ENCODE peak calls at places on chromosomes 13 and 19, in seven cellular contexts. N is osteocyte, Y is prostate gland, I is heart left ventricle, U is tibial artery, R is thoracic aorta, V is RWPE1. K is an unnamed sample.

GRCh38 chr19:15252398-15253018 is 20.3 kb upstream of the EPHX3 start:
- DNase-seq in V (no peak), Y (no peak), I (no peak), U (peak), R (no peak), N (no peak), K (no peak)

GRCh38 chr13:44843403-44843802 is 145.9 kb downstream of the NUFIP1 start:
- DNase-seq in R (no peak), Y (no peak), I (no peak), V (no peak), U (no peak), N (no peak), K (no peak)

GRCh38 chr19:44857837-44858236 is 11.7 kb downstream of the NECTIN2 start:
- DNase-seq in V (no peak), N (no peak), I (peak), U (no peak), Y (no peak), R (no peak), K (no peak)

GRCh38 chr13:41700790-41701310 is 243.5 kb downstream of the RGCC start:
- DNase-seq in I (no peak), V (peak), U (no peak), R (no peak), Y (peak), N (no peak), K (no peak)

GRCh38 chr19:41871573-41872383 is 5.3 kb upstream of the CD79A start:
- DNase-seq in V (no peak), N (no peak), R (no peak), I (no peak), Y (no peak), U (no peak), K (no peak)

GRCh38 chr19:38665950-38666661 is 18.7 kb downstream of the ACTN4 start:
- DNase-seq in I (peak), Y (peak), V (no peak), R (no peak), U (peak), N (no peak), K (no peak)

GRCh38 chr13:36718686-36719085 is 44.9 kb downstream of the SERTM1 start:
- DNase-seq in I (no peak), U (no peak), Y (no peak), N (no peak), R (no peak), V (no peak), K (no peak)

GRCh38 chr19:55345818-55346724 is 6.4 kb downstream of the KMT5C start:
- DNase-seq in Y (no peak), N (no peak), R (no peak), U (no peak), I (peak), V (no peak), K (no peak)

GRCh38 chr13:96428904-96429303 is 339.0 kb downstream of the HS6ST3 start:
- DNase-seq in U (no peak), N (no peak), Y (no peak), R (no peak), V (no peak), I (no peak), K (no peak)

GRCh38 chr19:47695533-47696262 is 17.5 kb upstream of the EHD2 start:
- DNase-seq in U (no peak), I (peak), V (no peak), R (no peak), N (no peak), Y (no peak), K (no peak)

GRCh38 chr13:107351305-107351704 is 783.4 kb upstream of the ARGLU1 start:
- DNase-seq in I (no peak), Y (no peak), V (no peak), U (no peak), R (no peak), N (no peak), K (no peak)

GRCh38 chr19:54463531-54464043 is at the start of gene LENG9:
- DNase-seq in N (peak), R (peak), U (peak), V (peak), Y (peak), I (peak), K (peak)

GRCh38 chr19:56315076-56315828 is 613 bp upstream of the ZSCAN5A start:
- DNase-seq in Y (peak), V (peak), N (peak), R (peak), U (peak), I (peak), K (no peak)

GRCh38 chr19:13817018-13817614 is 21.9 kb downstream of the ZSWIM4 start:
- DNase-seq in I (no peak), R (no peak), N (no peak), V (no peak), U (no peak), Y (peak), K (peak)

GRCh38 chr19:52229524-52229923 is 39.7 kb downstream of the PPP2R1A start:
- DNase-seq in U (no peak), N (no peak), V (no peak), I (no peak), R (no peak), Y (no peak), K (no peak)

GRCh38 chr13:99481357-99481756 is 19.9 kb upstream of the TM9SF2 start:
- DNase-seq in V (no peak), I (no peak), Y (peak), U (no peak), N (no peak), R (no peak), K (no peak)

GRCh38 chr19:46661735-46662592 is 982 bp upstream of the DACT3 start:
- DNase-seq in N (peak), U (peak), V (peak), R (no peak), Y (peak), I (peak), K (no peak)

GRCh38 chr13:38670627-38671026 is 16.2 kb upstream of the FREM2 start:
- DNase-seq in R (no peak), V (no peak), Y (no peak), U (no peak), N (no peak), I (no peak), K (no peak)

GRCh38 chr19:41595890-41596280 is 19.9 kb downstream of the CEACAM21 start:
- DNase-seq in V (no peak), U (no peak), I (no peak), N (peak), R (no peak), Y (no peak), K (no peak)

GRCh38 chr13:43153436-43154082 is 130.2 kb downstream of the DNAJC15 start:
- DNase-seq in V (peak), I (no peak), U (no peak), R (no peak), N (no peak), Y (no peak), K (no peak)

GRCh38 chr19:2164020-2164988 is 571 bp downstream of the DOT1L start:
- DNase-seq in I (peak), V (peak), N (no peak), R (no peak), Y (no peak), U (no peak), K (no peak)

GRCh38 chr13:75383064-75383715 is 98.8 kb downstream of the TBC1D4 start:
- DNase-seq in Y (no peak), N (no peak), R (no peak), V (no peak), U (no peak), I (no peak), K (no peak)

GRCh38 chr13:96020155-96020575 is 33.0 kb downstream of the UGGT2 start:
- DNase-seq in V (peak), I (no peak), N (no peak), R (no peak), U (no peak), Y (peak), K (no peak)

GRCh38 chr13:30748717-30749116 is 13.4 kb downstream of the ALOX5AP start:
- DNase-seq in Y (no peak), R (no peak), N (no peak), U (no peak), I (no peak), V (no peak), K (no peak)

GRCh38 chr19:42092350-42092749 is 16.4 kb downstream of the ZNF574 start:
- DNase-seq in Y (no peak), U (no peak), R (no peak), N (no peak), I (no peak), V (peak), K (no peak)

GRCh38 chr19:44552324-44552723 is 22.8 kb upstream of the CEACAM20 start:
- DNase-seq in Y (no peak), V (no peak), U (no peak), I (no peak), R (no peak), N (peak), K (no peak)

GRCh38 chr19:7506385-7507328 is 9.2 kb upstream of the ZNF358 start:
- DNase-seq in Y (no peak), I (peak), R (peak), N (no peak), V (peak), U (peak), K (no peak)

GRCh38 chr13:110334256-110334655 is 27.2 kb downstream of the COL4A2 start:
- DNase-seq in N (no peak), V (no peak), Y (no peak), R (no peak), I (no peak), U (no peak), K (no peak)

GRCh38 chr13:73228546-73228945 is 169.7 kb downstream of the KLF5 start:
- DNase-seq in N (no peak), I (no peak), Y (no peak), U (no peak), R (no peak), V (no peak), K (no peak)
- TF ChIP-seq CTCF in N (peak), I (no peak), Y (peak), U (no peak), R (no peak), V (no peak), K (peak)

DNA sequence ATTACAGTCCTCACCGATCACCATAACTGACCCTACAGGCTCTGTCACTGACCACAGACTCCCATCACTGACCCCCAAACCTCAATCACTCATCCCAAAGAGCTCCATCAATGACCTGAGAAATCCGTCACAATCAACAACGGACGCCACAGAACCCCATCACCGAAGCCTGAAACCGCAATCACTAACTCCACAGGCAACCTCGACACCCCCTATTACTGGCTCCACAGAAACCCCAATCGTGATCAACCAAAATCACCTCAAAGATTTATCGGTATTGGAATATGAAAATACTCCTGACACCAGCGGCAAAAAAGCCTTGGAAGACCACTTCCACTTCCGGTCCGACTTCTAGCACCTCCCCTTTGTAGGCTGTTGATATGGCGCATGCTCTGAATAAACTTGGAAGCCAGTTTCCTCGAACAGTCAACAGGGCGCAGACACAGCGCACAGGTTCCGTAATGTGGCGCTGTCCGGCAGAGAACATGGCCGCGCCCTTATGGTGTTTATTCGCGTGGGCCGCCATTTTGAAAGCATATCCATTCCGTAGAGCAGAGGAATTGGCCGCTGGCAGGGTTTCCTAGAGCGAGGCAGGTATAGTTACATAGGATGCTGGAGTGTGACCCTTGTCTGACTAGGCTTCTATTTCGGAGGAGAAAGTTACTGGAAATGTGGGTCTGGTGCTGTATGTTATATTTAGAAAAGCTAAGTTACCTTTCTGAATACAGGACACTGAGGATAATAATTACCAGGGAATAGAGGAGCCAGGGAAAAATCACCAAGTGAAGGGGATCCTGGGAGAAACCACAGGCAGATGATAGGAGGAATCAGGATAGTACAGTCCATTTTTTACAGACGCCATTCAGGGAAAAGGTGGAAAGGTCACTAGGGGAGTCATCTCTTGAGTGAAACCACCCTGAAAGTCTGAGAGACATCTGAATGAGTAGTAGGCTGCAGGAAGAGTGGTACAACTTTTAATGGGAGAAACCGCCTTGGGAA is at the start of gene ZNF585A:
- DNase-seq in R (peak), V (peak), N (peak), Y (peak), U (peak), I (peak), K (peak)
- TF ChIP-seq CTCF in R (no peak), V (no peak), N (peak), Y (peak), U (no peak), I (no peak), K (peak)

GRCh38 chr19:33329727-33330126 is 27.4 kb upstream of the CEBPA start:
- DNase-seq in I (no peak), U (no peak), R (no peak), N (no peak), Y (no peak), V (no peak), K (no peak)

GRCh38 chr19:33329060-33329459 is 26.7 kb upstream of the CEBPA start:
- DNase-seq in U (no peak), V (no peak), R (no peak), N (no peak), Y (no peak), I (no peak), K (no peak)

GRCh38 chr19:33323093-33323820 is 20.9 kb upstream of the CEBPA start:
- DNase-seq in U (no peak), N (no peak), V (no peak), R (no peak), I (no peak), Y (no peak), K (no peak)

GRCh38 chr19:33324628-33325027 is 22.3 kb upstream of the CEBPA start:
- DNase-seq in N (no peak), I (no peak), U (no peak), Y (no peak), V (no peak), R (no peak), K (no peak)

DNA sequence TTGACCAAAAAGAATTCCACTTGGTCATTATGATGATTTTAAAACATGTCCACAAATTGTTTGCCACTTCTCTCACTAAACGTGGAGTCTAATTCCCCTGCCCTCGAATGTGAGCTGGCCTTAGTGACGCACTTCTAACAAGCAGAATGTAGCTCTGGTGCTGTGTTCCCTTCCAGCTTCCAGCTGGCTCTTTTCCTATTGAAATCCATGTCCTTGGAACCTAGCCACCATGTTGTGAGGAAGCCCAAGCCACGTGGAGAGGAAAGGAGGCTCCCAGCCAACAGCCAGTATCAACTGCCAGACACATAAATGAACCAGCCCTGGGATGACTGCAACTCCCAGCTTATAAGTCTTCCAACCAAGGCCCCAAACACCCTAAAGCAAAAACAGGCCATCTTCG is 23.6 kb upstream of the CEBPA start:
- DNase-seq in U (peak), R (no peak), N (no peak), I (no peak), Y (no peak), V (no peak), K (no peak)
- TF ChIP-seq CTCF in U (no peak), R (no peak), N (no peak), I (no peak), Y (no peak), V (no peak), K (no peak)

GRCh38 chr13:111864566-111864965 is 202.4 kb upstream of the SOX1 start:
- DNase-seq in Y (no peak), U (no peak), R (no peak), N (no peak), I (no peak), V (no peak), K (peak)

GRCh38 chr13:111860161-111860560 is 206.8 kb upstream of the SOX1 start:
- DNase-seq in Y (no peak), V (no peak), N (no peak), I (no peak), R (no peak), U (no peak), K (peak)

GRCh38 chr13:111859361-111860105 is 207.4 kb upstream of the SOX1 start:
- DNase-seq in U (no peak), N (no peak), Y (no peak), V (no peak), I (no peak), R (no peak), K (peak)

GRCh38 chr13:111862836-111863815 is 203.8 kb upstream of the SOX1 start:
- DNase-seq in I (no peak), N (no peak), Y (no peak), U (no peak), R (no peak), V (no peak), K (peak)

DNA sequence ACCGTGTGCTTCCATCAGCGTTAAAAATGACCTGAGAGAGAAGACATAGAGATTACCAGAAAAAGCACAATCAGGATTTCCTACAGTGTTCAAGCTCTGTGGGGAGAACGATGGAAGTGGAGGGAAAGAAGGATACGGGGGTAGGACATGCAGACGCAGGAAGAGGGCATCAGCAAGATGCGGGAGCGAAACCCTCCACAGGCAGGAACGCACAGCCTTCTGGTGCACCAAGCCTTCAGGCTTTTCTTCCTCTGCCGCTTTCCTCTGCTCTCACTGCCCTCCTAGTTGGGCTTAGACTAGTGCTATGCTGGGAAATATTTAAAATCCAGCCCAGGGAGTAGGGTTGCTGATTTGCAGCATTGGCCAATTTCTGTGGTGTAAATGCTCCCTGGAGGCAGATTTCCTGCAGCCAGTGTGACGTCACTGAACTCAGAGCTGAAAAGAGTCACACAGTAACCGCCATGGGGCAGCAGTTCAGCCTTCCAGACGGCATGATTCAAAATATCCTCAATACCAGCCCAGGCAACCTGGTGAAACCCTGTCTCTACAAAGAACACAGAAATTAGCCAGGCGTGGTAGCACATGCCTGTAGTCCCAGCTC is 205.1 kb upstream of the SOX1 start:
- DNase-seq in I (no peak), N (no peak), Y (no peak), U (no peak), R (no peak), V (no peak), K (peak)
- TF ChIP-seq CTCF in I (no peak), N (no peak), Y (no peak), U (no peak), R (no peak), V (no peak), K (no peak)

GRCh38 chr19:29062486-29063435 is 150.2 kb downstream of the UQCRFS1 start:
- DNase-seq in V (no peak), R (no peak), N (no peak), Y (no peak), U (no peak), I (no peak), K (peak)

GRCh38 chr19:29054886-29055675 is 157.9 kb downstream of the UQCRFS1 start:
- DNase-seq in Y (no peak), N (no peak), U (no peak), R (no peak), V (no peak), I (no peak), K (no peak)

DNA sequence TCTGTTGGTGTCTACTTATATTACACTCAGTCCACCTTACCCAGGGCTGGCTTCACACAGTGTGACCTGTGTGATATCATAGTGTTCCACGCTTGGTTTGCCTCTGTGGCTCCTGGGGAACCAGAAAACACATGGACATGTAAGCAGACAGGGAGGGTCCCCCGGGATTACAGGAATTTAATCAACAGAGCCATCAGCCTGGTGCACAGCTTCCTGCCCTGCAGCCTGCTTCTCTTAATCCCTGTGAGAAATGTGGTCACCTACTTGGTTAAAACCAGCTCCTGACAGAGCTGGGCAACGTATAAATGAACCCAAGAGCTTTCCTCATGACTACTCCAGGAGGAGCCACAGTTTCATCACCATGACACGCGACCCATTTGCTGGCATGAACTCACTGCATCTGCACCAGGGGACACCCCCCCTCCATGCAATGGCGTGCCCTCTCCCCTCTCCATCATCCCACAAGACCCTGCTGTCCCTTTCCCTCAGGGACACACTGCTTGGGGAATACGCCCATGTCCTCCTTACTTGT is 152.1 kb downstream of the UQCRFS1 start:
- DNase-seq in N (no peak), R (no peak), I (no peak), Y (no peak), V (no peak), U (no peak), K (peak)
- TF ChIP-seq CTCF in N (no peak), R (no peak), I (no peak), Y (no peak), V (no peak), U (no peak), K (no peak)

GRCh38 chr19:19026299-19026971 is 6.9 kb downstream of the SUGP2 start:
- DNase-seq in I (no peak), Y (peak), V (no peak), N (no peak), R (no peak), U (peak), K (no peak)
- TF ChIP-seq CTCF in I (no peak), Y (peak), V (no peak), N (no peak), R (no peak), U (no peak), K (peak)

GRCh38 chr19:18671303-18672043 is 12.0 kb upstream of the CRTC1 start:
- DNase-seq in Y (no peak), I (no peak), N (no peak), V (no peak), R (no peak), U (no peak), K (no peak)
- TF ChIP-seq CTCF in Y (no peak), I (no peak), N (no peak), V (no peak), R (no peak), U (no peak), K (no peak)

K was measured in chondrocyte.